ENCODE peak calls at places on chromosomes 12 and 14, in six cellular contexts. One of them, this sample, is unnamed. For H3K4me1, the result is how much of the 10 kb centered on the place peaks cover.

GRCh38 chr14:78227466-78228077 is 57.4 kb downstream of the NRXN3 start:
- DNase-seq in stomach: no peak
- DNase-seq in cardiac muscle cell: no peak
- DNase-seq in A549: peak
- DNase-seq in heart right ventricle: no peak
- DNase-seq in thoracic aorta: no peak
- DNase-seq in this sample: no peak

GRCh38 chr12:103955811-103956514 is 9.7 kb upstream of the TDG start:
- DNase-seq in stomach: no peak
- DNase-seq in cardiac muscle cell: peak
- DNase-seq in A549: no peak
- DNase-seq in heart right ventricle: no peak
- DNase-seq in thoracic aorta: no peak
- DNase-seq in this sample: no peak

GRCh38 chr14:33465952-33466700 is 484.7 kb downstream of the EGLN3 start:
- DNase-seq in stomach: no peak
- DNase-seq in cardiac muscle cell: no peak
- DNase-seq in A549: no peak
- DNase-seq in heart right ventricle: no peak
- DNase-seq in thoracic aorta: no peak
- DNase-seq in this sample: no peak

GRCh38 chr14:78967111-78967809 is 797.1 kb downstream of the NRXN3 start:
- DNase-seq in stomach: no peak
- DNase-seq in cardiac muscle cell: no peak
- DNase-seq in A549: no peak
- DNase-seq in heart right ventricle: no peak
- DNase-seq in thoracic aorta: no peak
- DNase-seq in this sample: no peak

GRCh38 chr12:53231859-53232640 is at the start of gene RARG:
- DNase-seq in stomach: peak
- DNase-seq in cardiac muscle cell: no peak
- DNase-seq in A549: peak
- DNase-seq in heart right ventricle: no peak
- DNase-seq in thoracic aorta: peak
- DNase-seq in this sample: peak

GRCh38 chr14:48983355-48983888 is 602.8 kb downstream of the RPS29 start:
- DNase-seq in stomach: no peak
- DNase-seq in cardiac muscle cell: peak
- DNase-seq in A549: no peak
- DNase-seq in heart right ventricle: no peak
- DNase-seq in thoracic aorta: no peak
- DNase-seq in this sample: no peak

GRCh38 chr14:101512396-101512695 is 48.9 kb upstream of the DIO3 start:
- DNase-seq in stomach: no peak
- DNase-seq in cardiac muscle cell: no peak
- DNase-seq in A549: no peak
- DNase-seq in heart right ventricle: no peak
- DNase-seq in thoracic aorta: no peak
- DNase-seq in this sample: no peak

GRCh38 chr14:74793506-74794155 is 30.5 kb downstream of the YLPM1 start:
- DNase-seq in stomach: no peak
- DNase-seq in cardiac muscle cell: no peak
- DNase-seq in A549: peak
- DNase-seq in heart right ventricle: no peak
- DNase-seq in thoracic aorta: no peak
- DNase-seq in this sample: no peak

GRCh38 chr14:84458881-84459280 is 1071.1 kb upstream of the FLRT2 start:
- DNase-seq in stomach: no peak
- DNase-seq in cardiac muscle cell: no peak
- DNase-seq in A549: no peak
- DNase-seq in heart right ventricle: no peak
- DNase-seq in thoracic aorta: no peak
- DNase-seq in this sample: no peak

GRCh38 chr12:51549637-51550036 is 41.4 kb upstream of the SCN8A start:
- DNase-seq in stomach: no peak
- DNase-seq in cardiac muscle cell: no peak
- DNase-seq in A549: no peak
- DNase-seq in heart right ventricle: no peak
- DNase-seq in thoracic aorta: no peak
- DNase-seq in this sample: no peak

GRCh38 chr12:54173066-54173726 is 15.6 kb downstream of the SMUG1 start:
- DNase-seq in stomach: peak
- DNase-seq in cardiac muscle cell: peak
- DNase-seq in A549: no peak
- DNase-seq in heart right ventricle: no peak
- DNase-seq in thoracic aorta: no peak
- DNase-seq in this sample: peak

GRCh38 chr14:87066221-87066817 is 926.7 kb downstream of the GALC start:
- DNase-seq in stomach: no peak
- DNase-seq in cardiac muscle cell: peak
- DNase-seq in A549: no peak
- DNase-seq in heart right ventricle: no peak
- DNase-seq in thoracic aorta: no peak
- DNase-seq in this sample: no peak

GRCh38 chr12:108175310-108175709 is 46.2 kb downstream of the WSCD2 start:
- DNase-seq in stomach: no peak
- DNase-seq in cardiac muscle cell: no peak
- DNase-seq in A549: no peak
- DNase-seq in heart right ventricle: no peak
- DNase-seq in thoracic aorta: no peak
- DNase-seq in this sample: no peak

GRCh38 chr12:92943482-92944250 is 14.6 kb upstream of the EEA1 start:
- DNase-seq in stomach: no peak
- DNase-seq in cardiac muscle cell: no peak
- DNase-seq in A549: no peak
- DNase-seq in heart right ventricle: no peak
- DNase-seq in thoracic aorta: no peak
- DNase-seq in this sample: no peak

GRCh38 chr14:93186461-93186860 is 1.3 kb downstream of the LYSET start:
- DNase-seq in stomach: no peak
- DNase-seq in cardiac muscle cell: no peak
- DNase-seq in A549: no peak
- DNase-seq in heart right ventricle: no peak
- DNase-seq in thoracic aorta: no peak
- DNase-seq in this sample: no peak

GRCh38 chr12:5779401-5779800 is 165.7 kb downstream of the ANO2 start:
- DNase-seq in stomach: no peak
- DNase-seq in cardiac muscle cell: no peak
- DNase-seq in A549: no peak
- DNase-seq in heart right ventricle: no peak
- DNase-seq in thoracic aorta: no peak
- DNase-seq in this sample: no peak

GRCh38 chr12:3004655-3005565 is 45.7 kb downstream of the TEAD4 start:
- DNase-seq in stomach: no peak
- DNase-seq in cardiac muscle cell: peak
- DNase-seq in A549: no peak
- DNase-seq in heart right ventricle: no peak
- DNase-seq in thoracic aorta: no peak
- DNase-seq in this sample: no peak

GRCh38 chr14:92040431-92041040 is 677 bp upstream of the TRIP11 start:
- DNase-seq in stomach: peak
- DNase-seq in cardiac muscle cell: peak
- DNase-seq in A549: peak
- DNase-seq in heart right ventricle: peak
- DNase-seq in thoracic aorta: no peak
- DNase-seq in this sample: no peak

GRCh38 chr12:122402264-122402663 is 20.2 kb downstream of the CLIP1 start:
- DNase-seq in stomach: no peak
- DNase-seq in cardiac muscle cell: no peak
- DNase-seq in A549: no peak
- DNase-seq in heart right ventricle: no peak
- DNase-seq in thoracic aorta: no peak
- DNase-seq in this sample: no peak

GRCh38 chr12:95224202-95225170 is 6.9 kb downstream of the VEZT start:
- DNase-seq in stomach: no peak
- DNase-seq in cardiac muscle cell: peak
- DNase-seq in A549: no peak
- DNase-seq in heart right ventricle: no peak
- DNase-seq in thoracic aorta: no peak
- DNase-seq in this sample: no peak
- H3K4me1 ChIP-seq in stomach: under half
- H3K4me1 ChIP-seq in cardiac muscle cell: under half
- H3K4me1 ChIP-seq in A549: half or more
- H3K4me1 ChIP-seq in heart right ventricle: under half
- H3K4me1 ChIP-seq in thoracic aorta: half or more
- H3K4me1 ChIP-seq in this sample: under half

GRCh38 chr12:132505105-132505851 is 15.3 kb downstream of the FBRSL1 start:
- DNase-seq in stomach: no peak
- DNase-seq in cardiac muscle cell: no peak
- DNase-seq in A549: no peak
- DNase-seq in heart right ventricle: no peak
- DNase-seq in thoracic aorta: no peak
- DNase-seq in this sample: no peak
- H3K27ac ChIP-seq in stomach: peak
- H3K27ac ChIP-seq in cardiac muscle cell: no peak
- H3K27ac ChIP-seq in A549: no peak
- H3K27ac ChIP-seq in heart right ventricle: peak
- H3K27ac ChIP-seq in thoracic aorta: no peak
- H3K27ac ChIP-seq in this sample: no peak

GRCh38 chr14:103122578-103123127 is 608 bp upstream of the TNFAIP2 start:
- DNase-seq in stomach: no peak
- DNase-seq in cardiac muscle cell: no peak
- DNase-seq in A549: peak
- DNase-seq in heart right ventricle: peak
- DNase-seq in thoracic aorta: no peak
- DNase-seq in this sample: no peak
- H3K4me1 ChIP-seq in stomach: half or more
- H3K4me1 ChIP-seq in cardiac muscle cell: under half
- H3K4me1 ChIP-seq in A549: half or more
- H3K4me1 ChIP-seq in heart right ventricle: under half
- H3K4me1 ChIP-seq in thoracic aorta: half or more
- H3K4me1 ChIP-seq in this sample: under half

GRCh38 chr14:68630081-68630571 is 162.7 kb downstream of the ZFP36L1 start:
- DNase-seq in stomach: no peak
- DNase-seq in cardiac muscle cell: peak
- DNase-seq in A549: no peak
- DNase-seq in heart right ventricle: no peak
- DNase-seq in thoracic aorta: no peak
- DNase-seq in this sample: no peak
- H3K27ac ChIP-seq in stomach: peak
- H3K27ac ChIP-seq in cardiac muscle cell: peak
- H3K27ac ChIP-seq in A549: no peak
- H3K27ac ChIP-seq in heart right ventricle: no peak
- H3K27ac ChIP-seq in thoracic aorta: no peak
- H3K27ac ChIP-seq in this sample: peak